ENCODE peak calls at places on chromosomes 12 and 14, in seven cellular contexts. One of them, this sample, is unnamed.

GRCh38 chr12:113390064-113391043 is 13.3 kb downstream of the SDS start:
- DNase-seq in neuronal stem cell: no peak
- DNase-seq in mammary epithelial cell: no peak
- DNase-seq in hepatocyte: no peak
- DNase-seq in ovary: no peak
- DNase-seq in colonic mucosa: no peak
- DNase-seq in cardiac muscle cell: no peak
- DNase-seq in this sample: no peak

GRCh38 chr12:44317651-44318126 is 481.8 kb downstream of the TMEM117 start:
- DNase-seq in hepatocyte: peak; percentile 43
- DNase-seq in colonic mucosa: no peak
- DNase-seq in neuronal stem cell: peak; percentile 9
- DNase-seq in ovary: no peak
- DNase-seq in mammary epithelial cell: no peak
- DNase-seq in cardiac muscle cell: peak; percentile 49
- DNase-seq in this sample: peak; percentile 18

GRCh38 chr12:27818421-27818918 is 38.4 kb upstream of the MANSC4 start:
- DNase-seq in ovary: peak; percentile 30
- DNase-seq in hepatocyte: no peak
- DNase-seq in neuronal stem cell: no peak
- DNase-seq in mammary epithelial cell: no peak
- DNase-seq in cardiac muscle cell: no peak
- DNase-seq in colonic mucosa: peak; percentile 54
- DNase-seq in this sample: no peak

GRCh38 chr14:78644824-78645559 is 474.8 kb downstream of the NRXN3 start:
- DNase-seq in mammary epithelial cell: no peak
- DNase-seq in neuronal stem cell: no peak
- DNase-seq in hepatocyte: no peak
- DNase-seq in ovary: no peak
- DNase-seq in colonic mucosa: no peak
- DNase-seq in cardiac muscle cell: no peak
- DNase-seq in this sample: no peak

GRCh38 chr14:100502622-100503220 is 84.5 kb downstream of the BEGAIN start:
- DNase-seq in mammary epithelial cell: no peak
- DNase-seq in cardiac muscle cell: no peak
- DNase-seq in colonic mucosa: no peak
- DNase-seq in neuronal stem cell: no peak
- DNase-seq in hepatocyte: no peak
- DNase-seq in ovary: no peak
- DNase-seq in this sample: no peak

GRCh38 chr14:77681196-77682157 is 26.3 kb downstream of the ALKBH1 start:
- DNase-seq in hepatocyte: peak; percentile 50
- DNase-seq in cardiac muscle cell: no peak
- DNase-seq in neuronal stem cell: no peak
- DNase-seq in mammary epithelial cell: peak; percentile 60
- DNase-seq in ovary: no peak
- DNase-seq in colonic mucosa: peak; percentile 78
- DNase-seq in this sample: peak; percentile 88

GRCh38 chr12:90020006-90020405 is 311.4 kb upstream of the ATP2B1 start:
- DNase-seq in colonic mucosa: no peak
- DNase-seq in hepatocyte: no peak
- DNase-seq in ovary: no peak
- DNase-seq in mammary epithelial cell: peak; percentile 16
- DNase-seq in cardiac muscle cell: no peak
- DNase-seq in neuronal stem cell: no peak
- DNase-seq in this sample: no peak

GRCh38 chr14:95471526-95472304 is 44.7 kb downstream of the SYNE3 start:
- DNase-seq in ovary: no peak
- DNase-seq in cardiac muscle cell: no peak
- DNase-seq in mammary epithelial cell: no peak
- DNase-seq in colonic mucosa: no peak
- DNase-seq in neuronal stem cell: no peak
- DNase-seq in hepatocyte: no peak
- DNase-seq in this sample: no peak

GRCh38 chr14:105087308-105087962 is 22.2 kb upstream of the GPR132 start:
- DNase-seq in cardiac muscle cell: peak; percentile 45
- DNase-seq in colonic mucosa: peak; percentile 43
- DNase-seq in hepatocyte: peak; percentile 81
- DNase-seq in neuronal stem cell: no peak
- DNase-seq in ovary: peak; percentile 70
- DNase-seq in mammary epithelial cell: peak; percentile 88
- DNase-seq in this sample: no peak

GRCh38 chr12:121933522-121934317 is 15.3 kb downstream of the CFAP251 start:
- DNase-seq in ovary: no peak
- DNase-seq in colonic mucosa: no peak
- DNase-seq in mammary epithelial cell: no peak
- DNase-seq in cardiac muscle cell: peak; percentile 55
- DNase-seq in hepatocyte: peak; percentile 50
- DNase-seq in neuronal stem cell: no peak
- DNase-seq in this sample: no peak

GRCh38 chr12:164207-164606 is 49.8 kb downstream of the SLC6A12 start:
- DNase-seq in mammary epithelial cell: no peak
- DNase-seq in cardiac muscle cell: no peak
- DNase-seq in colonic mucosa: peak; percentile 43
- DNase-seq in ovary: no peak
- DNase-seq in neuronal stem cell: no peak
- DNase-seq in hepatocyte: peak; percentile 64
- DNase-seq in this sample: peak; percentile 86

GRCh38 chr12:117490130-117490529 is 128.7 kb upstream of the NOS1 start:
- DNase-seq in cardiac muscle cell: no peak
- DNase-seq in ovary: no peak
- DNase-seq in mammary epithelial cell: no peak
- DNase-seq in colonic mucosa: no peak
- DNase-seq in hepatocyte: no peak
- DNase-seq in neuronal stem cell: no peak
- DNase-seq in this sample: no peak
- H3K9me3 ChIP-seq in cardiac muscle cell: no peaks in the 10 kb centered on the region
- H3K9me3 ChIP-seq in ovary: no peaks in the 10 kb centered on the region
- H3K9me3 ChIP-seq in mammary epithelial cell: peaks cover 26% of the 10 kb centered on the region
- H3K9me3 ChIP-seq in colonic mucosa: no peaks in the 10 kb centered on the region
- H3K9me3 ChIP-seq in hepatocyte: no peaks in the 10 kb centered on the region
- H3K9me3 ChIP-seq in neuronal stem cell: no peaks in the 10 kb centered on the region
- H3K9me3 ChIP-seq in this sample: no peaks in the 10 kb centered on the region

DNA sequence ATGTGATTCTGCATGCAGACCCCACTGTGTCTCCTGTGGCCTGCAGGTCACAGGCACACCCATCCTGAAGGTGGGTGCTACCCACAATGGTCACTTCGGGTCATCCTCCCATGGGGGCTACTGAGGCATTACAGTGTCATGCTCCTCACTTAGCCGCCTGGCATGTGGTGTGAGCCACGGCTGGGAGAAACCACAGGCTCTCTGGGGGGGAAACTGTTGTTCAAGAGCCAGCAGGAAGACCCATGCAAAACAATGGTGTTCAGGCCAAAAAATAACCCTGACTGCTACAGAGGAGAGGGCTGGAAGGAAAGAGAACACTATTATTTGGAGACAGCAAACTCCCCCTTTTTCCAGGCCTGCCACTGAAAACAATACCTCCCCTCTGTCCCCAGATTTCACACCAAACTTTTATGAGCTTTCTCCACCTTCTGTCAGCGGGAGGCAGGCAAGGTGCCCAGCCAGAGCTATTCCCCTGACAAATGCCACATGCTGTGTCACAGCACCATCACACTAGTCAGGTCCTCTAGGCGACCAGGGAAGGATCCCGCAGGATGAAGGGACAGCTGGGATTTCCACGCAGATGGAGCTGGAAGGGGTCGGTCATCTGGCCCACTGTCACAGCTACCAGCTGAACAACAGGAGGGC is 83.7 kb downstream of the CHGA start:
- DNase-seq in hepatocyte: no peak
- DNase-seq in neuronal stem cell: no peak
- DNase-seq in colonic mucosa: no peak
- DNase-seq in mammary epithelial cell: no peak
- DNase-seq in cardiac muscle cell: no peak
- DNase-seq in ovary: no peak
- DNase-seq in this sample: no peak
- H3K4me1 ChIP-seq in hepatocyte: peaks cover 16% of the 10 kb centered on the region
- H3K4me1 ChIP-seq in neuronal stem cell: peaks cover 11% of the 10 kb centered on the region
- H3K4me1 ChIP-seq in colonic mucosa: peaks cover 13% of the 10 kb centered on the region
- H3K4me1 ChIP-seq in mammary epithelial cell: peaks cover 34% of the 10 kb centered on the region
- H3K4me1 ChIP-seq in cardiac muscle cell: peaks cover 14% of the 10 kb centered on the region
- H3K4me1 ChIP-seq in ovary: peaks cover 28% of the 10 kb centered on the region
- H3K4me1 ChIP-seq in this sample: peaks cover 12% of the 10 kb centered on the region

DNA sequence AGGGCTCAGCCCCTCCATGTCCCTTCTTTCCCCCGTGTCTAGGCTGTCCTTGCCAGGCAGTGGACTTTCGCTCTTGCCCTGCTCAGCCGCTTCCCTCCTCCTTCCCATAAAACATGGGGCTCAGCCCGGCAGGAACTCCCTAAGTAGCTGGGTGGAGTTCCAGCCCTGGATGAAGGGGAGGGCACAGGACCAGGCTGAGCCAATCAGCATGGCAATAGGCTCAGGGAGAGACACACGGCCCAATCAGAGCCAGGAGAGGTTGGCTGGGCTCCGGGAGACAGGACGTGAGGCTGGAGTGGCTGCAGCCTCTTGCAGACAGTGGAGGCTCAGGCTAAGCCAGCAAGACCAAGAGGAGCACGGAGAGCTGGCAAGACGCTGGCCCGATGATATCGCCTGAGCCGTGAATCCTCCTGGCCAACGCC is 54.3 kb downstream of the GALNT9 start:
- DNase-seq in neuronal stem cell: peak; percentile 45
- DNase-seq in hepatocyte: peak; percentile 66
- DNase-seq in cardiac muscle cell: no peak
- DNase-seq in ovary: no peak
- DNase-seq in colonic mucosa: peak; percentile 74
- DNase-seq in mammary epithelial cell: no peak
- DNase-seq in this sample: peak; percentile 58
- H3K9me3 ChIP-seq in neuronal stem cell: no peaks in the 10 kb centered on the region
- H3K9me3 ChIP-seq in hepatocyte: no peaks in the 10 kb centered on the region
- H3K9me3 ChIP-seq in cardiac muscle cell: no peaks in the 10 kb centered on the region
- H3K9me3 ChIP-seq in ovary: no peaks in the 10 kb centered on the region
- H3K9me3 ChIP-seq in colonic mucosa: no peaks in the 10 kb centered on the region
- H3K9me3 ChIP-seq in mammary epithelial cell: no peaks in the 10 kb centered on the region
- H3K9me3 ChIP-seq in this sample: no peaks in the 10 kb centered on the region

DNA sequence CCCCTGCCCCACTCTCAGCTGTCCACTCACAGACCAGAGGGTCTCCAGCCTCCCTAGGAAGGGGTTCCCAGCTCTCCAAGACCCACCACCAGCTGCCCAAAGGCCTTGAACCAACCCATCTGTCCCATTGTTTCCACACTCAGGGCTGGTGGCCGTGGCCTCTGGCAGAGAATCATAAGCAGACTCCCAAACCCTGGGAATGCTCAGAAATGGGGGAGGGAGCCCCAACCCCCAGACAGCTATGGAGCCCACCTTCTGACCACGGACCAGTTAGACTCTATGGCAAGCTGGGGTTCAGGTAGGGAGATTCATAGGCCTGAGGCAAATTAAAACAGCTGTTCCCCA is 280.0 kb downstream of the DPF3 start:
- DNase-seq in neuronal stem cell: no peak
- DNase-seq in cardiac muscle cell: no peak
- DNase-seq in ovary: no peak
- DNase-seq in mammary epithelial cell: no peak
- DNase-seq in colonic mucosa: peak; percentile 12
- DNase-seq in hepatocyte: no peak
- DNase-seq in this sample: no peak
- H3K4me1 ChIP-seq in neuronal stem cell: peaks cover 12% of the 10 kb centered on the region
- H3K4me1 ChIP-seq in cardiac muscle cell: peaks cover 40% of the 10 kb centered on the region
- H3K4me1 ChIP-seq in ovary: peaks cover 21% of the 10 kb centered on the region
- H3K4me1 ChIP-seq in mammary epithelial cell: peaks cover 47% of the 10 kb centered on the region
- H3K4me1 ChIP-seq in colonic mucosa: no peaks in the 10 kb centered on the region
- H3K4me1 ChIP-seq in hepatocyte: peaks cover 6% of the 10 kb centered on the region
- H3K4me1 ChIP-seq in this sample: no peaks in the 10 kb centered on the region

DNA sequence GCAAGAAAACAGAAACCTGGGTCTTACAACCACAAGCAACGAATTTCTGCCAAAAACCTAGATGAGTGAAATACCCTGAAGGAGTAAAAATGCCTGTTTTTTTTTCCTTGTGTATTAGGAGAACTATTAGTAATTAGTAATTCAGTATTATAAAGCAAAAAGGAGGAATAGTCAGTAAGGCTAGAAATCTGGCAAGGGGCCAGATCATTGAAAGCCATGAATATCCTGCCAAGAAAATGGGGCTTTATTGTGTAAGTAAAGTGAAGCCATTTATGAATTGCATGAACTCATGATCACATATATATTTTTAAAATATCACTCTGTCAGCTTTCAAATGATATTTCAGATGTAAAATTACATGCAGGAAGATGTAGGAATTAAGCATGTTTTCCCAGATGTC is 57.9 kb downstream of the TXNDC16 start:
- DNase-seq in neuronal stem cell: no peak
- DNase-seq in cardiac muscle cell: no peak
- DNase-seq in colonic mucosa: no peak
- DNase-seq in mammary epithelial cell: no peak
- DNase-seq in ovary: no peak
- DNase-seq in hepatocyte: no peak
- DNase-seq in this sample: no peak
- H3K9me3 ChIP-seq in neuronal stem cell: no peaks in the 10 kb centered on the region
- H3K9me3 ChIP-seq in cardiac muscle cell: no peaks in the 10 kb centered on the region
- H3K9me3 ChIP-seq in colonic mucosa: no peaks in the 10 kb centered on the region
- H3K9me3 ChIP-seq in mammary epithelial cell: peaks cover 6% of the 10 kb centered on the region
- H3K9me3 ChIP-seq in ovary: peaks cover 5% of the 10 kb centered on the region
- H3K9me3 ChIP-seq in hepatocyte: peaks cover 6% of the 10 kb centered on the region
- H3K9me3 ChIP-seq in this sample: no peaks in the 10 kb centered on the region

DNA sequence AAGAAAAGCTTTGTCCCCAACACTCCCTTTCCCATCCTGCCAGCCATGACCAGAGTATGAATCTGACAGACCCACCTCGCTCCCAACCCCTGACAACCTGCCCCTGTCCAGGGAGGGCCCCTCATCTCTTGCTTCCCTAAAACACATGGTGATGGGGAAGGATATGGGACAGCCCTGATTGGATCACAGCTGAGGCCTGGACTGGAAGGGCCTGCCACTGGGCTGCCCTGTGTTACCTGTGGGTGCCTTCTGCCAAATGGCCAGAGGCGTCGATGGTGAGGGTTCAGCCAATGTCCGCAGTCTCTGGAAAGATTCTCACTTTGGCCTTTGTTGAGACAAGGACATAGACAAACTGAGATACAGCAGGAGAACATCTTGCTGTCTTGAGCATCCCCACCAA is 13.3 kb upstream of the RERG start:
- DNase-seq in hepatocyte: no peak
- DNase-seq in colonic mucosa: no peak
- DNase-seq in cardiac muscle cell: no peak
- DNase-seq in ovary: no peak
- DNase-seq in mammary epithelial cell: no peak
- DNase-seq in neuronal stem cell: no peak
- DNase-seq in this sample: no peak
- H3K4me1 ChIP-seq in hepatocyte: no peaks in the 10 kb centered on the region
- H3K4me1 ChIP-seq in colonic mucosa: no peaks in the 10 kb centered on the region
- H3K4me1 ChIP-seq in cardiac muscle cell: no peaks in the 10 kb centered on the region
- H3K4me1 ChIP-seq in ovary: peaks cover under 1% of the 10 kb centered on the region
- H3K4me1 ChIP-seq in mammary epithelial cell: no peaks in the 10 kb centered on the region
- H3K4me1 ChIP-seq in neuronal stem cell: no peaks in the 10 kb centered on the region
- H3K4me1 ChIP-seq in this sample: no peaks in the 10 kb centered on the region

GRCh38 chr12:106945261-106945851 is 10.4 kb upstream of the TMEM263 start:
- DNase-seq in ovary: no peak
- DNase-seq in cardiac muscle cell: no peak
- DNase-seq in neuronal stem cell: no peak
- DNase-seq in hepatocyte: no peak
- DNase-seq in mammary epithelial cell: no peak
- DNase-seq in colonic mucosa: no peak
- DNase-seq in this sample: no peak

GRCh38 chr12:106941481-106942156 is 14.1 kb upstream of the TMEM263 start:
- DNase-seq in hepatocyte: peak; percentile 12
- DNase-seq in colonic mucosa: no peak
- DNase-seq in mammary epithelial cell: no peak
- DNase-seq in cardiac muscle cell: no peak
- DNase-seq in ovary: no peak
- DNase-seq in neuronal stem cell: no peak
- DNase-seq in this sample: no peak

GRCh38 chr12:106942775-106943174 is 12.9 kb upstream of the TMEM263 start:
- DNase-seq in colonic mucosa: no peak
- DNase-seq in mammary epithelial cell: no peak
- DNase-seq in hepatocyte: no peak
- DNase-seq in cardiac muscle cell: no peak
- DNase-seq in neuronal stem cell: no peak
- DNase-seq in ovary: no peak
- DNase-seq in this sample: no peak
- H3K9me3 ChIP-seq in colonic mucosa: no peaks in the 10 kb centered on the region
- H3K9me3 ChIP-seq in mammary epithelial cell: peaks cover 2% of the 10 kb centered on the region
- H3K9me3 ChIP-seq in hepatocyte: no peaks in the 10 kb centered on the region
- H3K9me3 ChIP-seq in cardiac muscle cell: no peaks in the 10 kb centered on the region
- H3K9me3 ChIP-seq in neuronal stem cell: peaks cover 3% of the 10 kb centered on the region
- H3K9me3 ChIP-seq in ovary: no peaks in the 10 kb centered on the region
- H3K9me3 ChIP-seq in this sample: no peaks in the 10 kb centered on the region